ENCODE peak calls at places on chromosome 7, in seven cellular contexts. J, D, O, P, Q, V and H are unnamed samples.

GRCh38 chr7:48088559-48089414 is at the start of gene UPP1:
- DNase-seq in D (peak), Q (peak), V (peak), O (peak), J (peak), P (peak), H (peak)

GRCh38 chr7:116316838-116317612 is 106.7 kb downstream of the TES start:
- DNase-seq in D (no peak), V (peak), P (peak), Q (peak), O (no peak), J (peak), H (peak)

GRCh38 chr7:130277763-130278643 is 11.3 kb downstream of the CPA2 start:
- DNase-seq in J (no peak), V (peak), O (peak), D (no peak), P (peak), Q (peak), H (no peak)

GRCh38 chr7:111168182-111168581 is 77.3 kb downstream of the LRRN3 start:
- DNase-seq in V (peak), D (no peak), J (no peak), Q (no peak), P (peak), O (no peak), H (no peak)

GRCh38 chr7:22002731-22003130 is 57.0 kb upstream of the CDCA7L start:
- DNase-seq in Q (no peak), J (no peak), O (no peak), D (no peak), P (no peak), V (no peak), H (no peak)

GRCh38 chr7:74193913-74194312 is 15.9 kb upstream of the LAT2 start:
- DNase-seq in O (no peak), P (no peak), D (no peak), V (no peak), J (no peak), Q (no peak), H (no peak)

GRCh38 chr7:67618569-67619543 is 622.2 kb downstream of the TYW1 start:
- DNase-seq in Q (no peak), V (no peak), J (no peak), O (peak), D (no peak), P (no peak), H (no peak)

GRCh38 chr7:128406147-128406985 is 3.4 kb downstream of the IMPDH1 start:
- DNase-seq in P (no peak), J (no peak), D (no peak), V (no peak), O (peak), Q (no peak), H (peak)

GRCh38 chr7:93941956-93942355 is 20.4 kb downstream of the GNG11 start:
- DNase-seq in P (peak), O (no peak), Q (no peak), V (peak), D (no peak), J (no peak), H (no peak)

GRCh38 chr7:124712017-124712416 is 53.6 kb downstream of the GPR37 start:
- DNase-seq in D (no peak), V (no peak), P (no peak), J (no peak), O (no peak), Q (no peak), H (no peak)

GRCh38 chr7:138228764-138229163 is 152.5 kb downstream of the AKR1D1 start:
- DNase-seq in P (no peak), O (no peak), J (no peak), Q (no peak), D (no peak), V (no peak), H (no peak)

GRCh38 chr7:94434031-94434430 is 39.3 kb downstream of the COL1A2 start:
- DNase-seq in D (no peak), P (peak), J (no peak), Q (no peak), V (no peak), O (no peak), H (no peak)

GRCh38 chr7:44449531-44449930 is 40.9 kb downstream of the NUDCD3 start:
- DNase-seq in P (peak), O (no peak), J (no peak), D (no peak), V (no peak), Q (no peak), H (no peak)

GRCh38 chr7:44711528-44711927 is 37.1 kb upstream of the ZMIZ2 start:
- DNase-seq in J (no peak), O (no peak), P (no peak), Q (no peak), D (no peak), V (no peak), H (peak)

GRCh38 chr7:2116903-2117680 is 115.7 kb downstream of the MAD1L1 start:
- DNase-seq in D (no peak), O (peak), Q (peak), V (no peak), P (no peak), J (no peak), H (no peak)

GRCh38 chr7:116610210-116610609 is 61.8 kb upstream of the MET start:
- DNase-seq in D (no peak), O (no peak), V (peak), P (peak), J (no peak), Q (no peak), H (no peak)

GRCh38 chr7:16795624-16796023 is 9.2 kb downstream of the AGR2 start:
- DNase-seq in J (no peak), D (no peak), V (no peak), O (peak), Q (no peak), P (no peak), H (no peak)

GRCh38 chr7:5636446-5636835 is 145.0 kb downstream of the RNF216 start:
- DNase-seq in D (no peak), V (peak), J (no peak), O (no peak), P (peak), Q (no peak), H (no peak)

GRCh38 chr7:19508821-19509220 is 200.0 kb downstream of the POLR1F start:
- DNase-seq in P (no peak), V (peak), O (no peak), J (no peak), Q (no peak), D (no peak), H (no peak)

GRCh38 chr7:110944966-110945644 is 145.8 kb upstream of the LRRN3 start:
- DNase-seq in V (no peak), O (no peak), P (no peak), J (no peak), Q (no peak), D (no peak), H (no peak)

GRCh38 chr7:158812684-158813083 is 16.6 kb downstream of the ESYT2 start:
- DNase-seq in V (no peak), D (peak), P (no peak), O (no peak), Q (no peak), J (no peak), H (no peak)
- H3K27ac ChIP-seq in V (no peak), D (peak), P (no peak), O (no peak), Q (no peak), J (peak), H (no peak)

DNA sequence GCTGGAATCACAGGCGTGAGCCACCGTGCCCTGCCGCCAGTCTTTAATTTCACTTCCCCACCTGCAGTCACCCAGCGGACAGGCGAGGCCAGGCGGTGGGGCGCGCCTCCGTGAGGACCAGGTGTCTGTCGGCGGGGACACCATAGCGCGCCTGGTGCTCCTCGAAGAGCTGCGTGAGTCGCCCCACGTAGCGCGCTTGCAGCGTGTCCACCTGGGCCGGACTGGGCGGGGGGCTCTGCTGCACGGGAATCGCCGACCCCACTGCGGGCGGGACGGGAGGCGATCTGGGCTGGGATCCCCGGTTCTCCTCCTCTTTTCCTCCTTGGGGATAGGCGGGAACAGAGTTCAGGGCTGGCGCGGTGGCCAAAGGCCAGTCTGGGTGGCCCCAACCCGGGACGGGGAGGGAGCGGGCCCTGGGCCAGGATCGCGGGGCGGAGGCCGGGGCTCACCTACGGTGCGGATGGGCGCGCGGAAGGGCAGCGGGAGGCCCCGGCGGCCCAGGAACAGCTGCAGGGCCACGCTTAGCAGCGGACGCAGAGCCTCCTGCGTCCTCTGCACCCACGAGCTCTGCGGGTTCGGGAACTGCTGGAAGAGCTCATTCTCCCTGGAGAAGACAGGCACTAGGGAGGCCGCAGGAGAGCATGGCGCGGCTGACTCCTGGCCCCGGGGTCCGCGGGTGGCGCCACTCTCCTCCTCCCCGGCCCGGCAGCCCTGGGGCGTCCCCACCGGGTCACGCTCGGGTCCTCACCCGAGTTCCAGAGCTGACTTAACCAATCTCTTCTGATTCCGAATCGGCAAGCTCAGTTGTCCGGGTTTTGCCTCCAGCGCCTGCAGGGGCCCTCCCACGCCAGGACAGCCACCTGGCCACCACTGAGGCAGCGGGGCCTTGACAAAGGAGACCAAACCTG is 1.1 kb upstream of the MOGAT3 start:
- DNase-seq in O (peak), V (no peak), D (no peak), Q (no peak), P (peak), J (no peak), H (peak)
- H3K4me3 ChIP-seq in O (no peak), V (no peak), D (no peak), Q (peak), P (peak), J (no peak), H (no peak)

GRCh38 chr7:50657341-50657873 is 92.2 kb upstream of the DDC start:
- DNase-seq in P (peak), J (peak), V (peak), Q (peak), D (no peak), O (no peak), H (peak)
- H3K27ac ChIP-seq in P (peak), J (peak), V (no peak), Q (peak), D (no peak), O (no peak), H (no peak)

DNA sequence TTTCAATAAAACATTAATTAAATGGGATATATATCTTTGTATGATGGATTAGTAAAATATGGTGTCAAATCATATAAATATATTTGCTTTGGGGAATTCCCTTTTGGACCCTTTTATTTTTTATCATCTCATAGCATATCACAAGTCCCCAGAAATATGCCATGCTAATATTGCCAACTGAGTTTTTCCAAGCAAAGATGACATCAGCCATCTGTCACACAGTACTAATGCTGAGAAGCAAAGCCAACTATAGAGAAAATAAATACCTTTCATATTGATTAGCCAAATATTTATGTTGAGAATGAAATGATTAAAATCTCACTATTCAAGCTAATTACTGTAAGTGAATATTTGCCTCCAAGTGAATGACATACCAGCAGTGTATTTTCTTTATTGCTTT is 575.3 kb downstream of the ETV1 start:
- DNase-seq in Q (no peak), O (no peak), V (no peak), J (no peak), P (no peak), D (no peak), H (no peak)
- H3K4me3 ChIP-seq in Q (peak), O (no peak), V (no peak), J (no peak), P (no peak), D (no peak), H (no peak)

GRCh38 chr7:80821781-80822180 is 97.1 kb downstream of the SEMA3C start:
- DNase-seq in J (no peak), O (no peak), P (no peak), V (no peak), Q (no peak), D (no peak), H (no peak)
- H3K27ac ChIP-seq in J (no peak), O (no peak), P (no peak), V (peak), Q (no peak), D (no peak), H (no peak)

DNA sequence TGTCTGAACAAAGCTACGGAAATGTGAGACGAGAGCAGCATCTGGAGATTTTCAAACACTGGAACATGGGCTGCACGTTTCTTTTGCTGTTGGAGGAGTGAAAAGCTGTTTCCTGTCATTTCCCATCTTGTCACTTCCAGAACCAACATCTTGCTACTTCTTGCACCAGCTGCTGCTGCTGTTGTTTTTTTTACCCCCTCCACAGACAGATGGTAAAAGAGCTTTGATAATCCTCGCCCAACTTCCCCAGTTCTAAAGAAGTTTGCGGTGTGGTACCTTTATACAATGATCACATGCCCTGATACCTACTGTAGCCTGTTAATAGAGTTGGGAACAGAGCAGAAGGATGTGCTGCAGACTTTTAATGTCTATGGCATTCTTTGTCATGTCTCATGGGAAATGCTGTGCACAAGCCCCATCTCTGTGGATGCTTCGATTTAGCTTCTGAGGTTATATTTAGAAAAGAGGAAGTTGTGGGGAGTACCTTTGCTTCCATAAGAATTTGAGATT is 408.2 kb downstream of the AUTS2 start:
- DNase-seq in P (no peak), Q (no peak), O (no peak), D (no peak), V (no peak), J (no peak), H (no peak)
- H3K4me3 ChIP-seq in P (no peak), Q (no peak), O (peak), D (no peak), V (no peak), J (no peak), H (no peak)

DNA sequence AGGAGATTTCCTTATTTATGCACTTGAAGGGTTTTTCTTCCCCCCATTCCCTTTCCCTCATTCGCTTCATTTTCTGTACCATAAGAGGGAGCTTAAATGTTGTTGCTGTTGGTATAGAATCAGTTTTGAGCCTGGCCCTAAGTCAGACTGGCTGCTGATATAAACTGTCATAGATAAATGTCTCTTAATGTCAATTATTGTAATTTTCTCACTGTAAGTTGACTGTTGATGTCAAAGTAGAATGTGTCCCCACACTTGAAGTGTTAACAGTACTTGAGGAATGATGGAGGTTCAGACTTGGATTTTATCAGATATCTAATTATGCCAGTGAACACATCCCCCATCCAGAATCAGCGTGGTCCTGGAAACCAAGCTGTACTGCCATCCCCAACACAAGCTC is 87.8 kb downstream of the PRR15 start:
- DNase-seq in O (no peak), V (no peak), P (no peak), J (no peak), Q (no peak), D (no peak), H (no peak)
- H3K27ac ChIP-seq in O (no peak), V (no peak), P (no peak), J (no peak), Q (no peak), D (no peak), H (no peak)

DNA sequence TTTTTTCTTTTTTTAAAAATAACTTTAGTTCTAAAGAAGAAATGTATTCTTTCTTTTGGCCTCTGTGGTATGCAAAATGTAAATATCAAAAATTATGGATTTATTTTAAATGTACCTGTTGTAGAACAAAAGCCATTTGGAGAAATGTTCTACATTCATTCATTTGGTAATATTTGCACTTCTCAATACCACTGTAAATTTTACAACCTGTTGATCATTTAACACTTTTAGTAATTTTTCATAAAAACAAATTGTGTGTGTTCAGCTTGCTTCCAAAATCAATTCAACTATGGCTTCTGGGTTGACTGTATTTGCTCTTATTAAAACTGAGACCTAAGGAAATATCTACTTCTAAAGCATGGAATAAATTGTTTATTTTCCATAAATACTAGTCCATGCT is 2.3 kb upstream of the IGF2BP3 start:
- DNase-seq in Q (no peak), J (no peak), V (no peak), P (no peak), O (no peak), D (no peak), H (no peak)
- H3K4me3 ChIP-seq in Q (no peak), J (no peak), V (no peak), P (no peak), O (peak), D (no peak), H (no peak)

GRCh38 chr7:133504825-133505224 is 251.9 kb downstream of the EXOC4 start:
- DNase-seq in O (no peak), Q (no peak), P (no peak), D (no peak), J (no peak), V (no peak), H (peak)
- H3K27ac ChIP-seq in O (no peak), Q (no peak), P (no peak), D (no peak), J (no peak), V (no peak), H (no peak)